ENCODE peak calls at places on chromosomes 5 and 9, in seven cellular contexts. P is sigmoid colon, X is HCT116, Z is prostate gland, D is H1, I is GM12891, R is stomach. B is an unnamed sample.
A peak's percentile ranks its signal among the peaks of the same experiment; 100 is the strongest.

GRCh38 chr5:178338750-178339144 is 106.1 kb upstream of the PHYKPL start:
- DNase-seq in P (no peak), X (no peak), Z (peak; percentile 58), D (no peak), I (no peak), R (no peak), B (no peak)

GRCh38 chr9:133991964-133992779 is at the start of gene VAV2:
- DNase-seq in P (peak; percentile 84), X (peak; percentile 29), Z (peak; percentile 46), D (no peak), I (no peak), R (peak; percentile 65), B (no peak)

GRCh38 chr9:17135578-17135904 is 701 bp downstream of the CNTLN start:
- DNase-seq in P (no peak), X (no peak), Z (peak; percentile 18), D (no peak), I (no peak), R (no peak), B (no peak)

GRCh38 chr5:41856644-41857491 is 13.4 kb downstream of the OXCT1 start:
- DNase-seq in P (no peak), X (peak; percentile 58), Z (peak; percentile 64), D (no peak), I (no peak), R (no peak), B (no peak)

GRCh38 chr9:31520301-31521085 is 864.0 kb upstream of the ACO1 start:
- DNase-seq in P (no peak), X (no peak), Z (no peak), D (no peak), I (no peak), R (no peak), B (no peak)

GRCh38 chr5:72472666-72473422 is 34.4 kb downstream of the ZNF366 start:
- DNase-seq in P (no peak), X (no peak), Z (no peak), D (no peak), I (no peak), R (no peak), B (no peak)

GRCh38 chr5:173035904-173036707 is 20.0 kb upstream of the CREBRF start:
- DNase-seq in P (no peak), X (no peak), Z (no peak), D (no peak), I (no peak), R (no peak), B (no peak)

GRCh38 chr5:72441861-72442540 is 65.2 kb downstream of the ZNF366 start:
- DNase-seq in P (no peak), X (peak; percentile 4), Z (no peak), D (no peak), I (no peak), R (no peak), B (no peak)

GRCh38 chr9:122032346-122032745 is 60.8 kb downstream of the TTLL11 start:
- DNase-seq in P (no peak), X (no peak), Z (no peak), D (no peak), I (no peak), R (no peak), B (no peak)

GRCh38 chr9:115034801-115035200 is 83.2 kb downstream of the TNC start:
- DNase-seq in P (no peak), X (no peak), Z (no peak), D (no peak), I (no peak), R (no peak), B (no peak)

GRCh38 chr9:114693248-114693895 is 11.4 kb upstream of the TEX48 start:
- DNase-seq in P (no peak), X (no peak), Z (no peak), D (no peak), I (no peak), R (no peak), B (no peak)

GRCh38 chr9:84822589-84823233 is 153.2 kb downstream of the NTRK2 start:
- DNase-seq in P (no peak), X (no peak), Z (no peak), D (no peak), I (no peak), R (no peak), B (peak; percentile 78)

GRCh38 chr5:157361865-157362465 is 96.0 kb downstream of the CYFIP2 start:
- DNase-seq in P (no peak), X (no peak), Z (no peak), D (no peak), I (no peak), R (no peak), B (no peak)

GRCh38 chr9:87533291-87533690 is 35.6 kb downstream of the DAPK1 start:
- DNase-seq in P (no peak), X (no peak), Z (no peak), D (no peak), I (no peak), R (no peak), B (peak; percentile 79)

GRCh38 chr9:87531370-87532295 is 34.0 kb downstream of the DAPK1 start:
- DNase-seq in P (no peak), X (no peak), Z (no peak), D (no peak), I (no peak), R (no peak), B (peak; percentile 72)

GRCh38 chr9:87534957-87535356 is 37.3 kb downstream of the DAPK1 start:
- DNase-seq in P (no peak), X (no peak), Z (no peak), D (no peak), I (no peak), R (no peak), B (no peak)

GRCh38 chr9:87537625-87538024 is 40.0 kb downstream of the DAPK1 start:
- DNase-seq in P (no peak), X (no peak), Z (no peak), D (no peak), I (no peak), R (no peak), B (peak; percentile 50)

DNA sequence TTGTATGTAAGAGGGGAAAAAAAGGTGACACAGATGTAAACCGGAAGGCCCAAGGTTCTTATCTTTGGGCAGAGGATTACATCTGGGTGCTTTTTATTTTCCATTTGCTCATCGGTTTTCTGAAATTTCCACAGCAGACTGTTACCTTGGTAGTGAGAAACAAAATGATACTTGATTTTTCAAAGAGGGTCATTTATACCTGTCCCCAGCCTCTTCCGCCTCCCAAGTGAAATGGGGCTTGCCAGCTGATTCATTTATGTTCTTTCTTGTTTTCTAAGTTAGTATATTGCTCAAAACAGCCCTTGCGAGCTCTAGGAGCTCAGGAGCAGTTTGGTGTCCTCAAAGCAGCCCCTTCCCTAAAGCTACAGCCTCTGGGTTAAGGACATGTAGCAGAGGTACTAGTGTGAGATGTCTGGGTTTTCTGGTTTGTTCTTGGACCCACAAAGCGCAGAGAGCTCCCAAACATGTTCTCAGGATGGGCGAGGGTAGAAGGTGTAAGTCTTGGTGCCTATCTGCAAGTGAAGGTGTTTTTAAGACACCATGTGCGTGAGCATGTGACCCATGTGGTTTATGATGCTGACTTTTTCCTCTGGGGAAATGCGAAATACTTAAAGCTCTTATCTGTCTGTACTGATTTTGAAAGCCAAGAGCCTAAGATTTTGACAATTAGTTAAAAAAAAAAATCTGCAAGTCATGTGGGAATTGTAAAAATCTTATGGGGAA is 38.3 kb downstream of the DAPK1 start:
- DNase-seq in P (no peak), X (no peak), Z (no peak), D (no peak), I (no peak), R (no peak), B (peak; percentile 88)
- TF ChIP-seq POLR2A in P (no peak), X (no peak), Z (no peak), D (no peak), I (peak; percentile 49), R (no peak), B (no peak)

GRCh38 chr9:135156525-135157510 is 69.3 kb downstream of the OLFM1 start:
- DNase-seq in P (no peak), X (peak; percentile 19), Z (peak; percentile 22), D (peak; percentile 61), I (no peak), R (peak; percentile 32), B (no peak)

GRCh38 chr9:135152608-135153337 is 65.3 kb downstream of the OLFM1 start:
- DNase-seq in P (no peak), X (peak; percentile 19), Z (no peak), D (peak; percentile 27), I (no peak), R (no peak), B (no peak)

GRCh38 chr9:135157856-135158571 is 70.5 kb downstream of the OLFM1 start:
- DNase-seq in P (no peak), X (no peak), Z (no peak), D (no peak), I (no peak), R (no peak), B (no peak)

GRCh38 chr9:135154050-135154570 is 66.6 kb downstream of the OLFM1 start:
- DNase-seq in P (no peak), X (no peak), Z (no peak), D (no peak), I (no peak), R (no peak), B (no peak)

DNA sequence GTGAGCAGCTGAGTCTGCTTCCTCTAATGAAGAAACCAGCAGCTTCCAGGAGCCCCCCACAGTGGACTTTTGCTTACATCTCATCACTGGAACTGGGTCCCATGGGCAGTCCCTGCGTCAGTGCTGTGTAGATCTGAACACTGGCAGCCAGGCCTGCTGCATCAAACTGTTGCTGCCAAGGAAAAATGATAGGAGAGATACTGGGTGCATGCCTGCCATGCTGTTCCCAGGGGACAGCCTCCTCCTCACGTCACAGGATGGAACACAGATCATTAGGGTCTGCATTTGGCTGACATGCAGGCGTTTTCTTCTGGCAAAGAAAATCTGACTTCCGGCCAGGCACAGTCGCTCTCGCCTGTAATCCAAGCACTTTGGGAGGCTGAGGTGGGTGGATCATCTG is 67.9 kb downstream of the OLFM1 start:
- DNase-seq in P (no peak), X (no peak), Z (no peak), D (no peak), I (no peak), R (no peak), B (no peak)
- TF ChIP-seq POLR2AphosphoS5 in P (no peak), X (no peak), Z (no peak), D (no peak), I (no peak), R (no peak), B (no peak)

GRCh38 chr9:124327488-124327887 is 69.7 kb downstream of the NEK6 start:
- DNase-seq in P (no peak), X (no peak), Z (no peak), D (no peak), I (no peak), R (no peak), B (no peak)
- TF ChIP-seq POLR2A in P (no peak), X (no peak), Z (no peak), D (no peak), I (no peak), R (no peak), B (no peak)

DNA sequence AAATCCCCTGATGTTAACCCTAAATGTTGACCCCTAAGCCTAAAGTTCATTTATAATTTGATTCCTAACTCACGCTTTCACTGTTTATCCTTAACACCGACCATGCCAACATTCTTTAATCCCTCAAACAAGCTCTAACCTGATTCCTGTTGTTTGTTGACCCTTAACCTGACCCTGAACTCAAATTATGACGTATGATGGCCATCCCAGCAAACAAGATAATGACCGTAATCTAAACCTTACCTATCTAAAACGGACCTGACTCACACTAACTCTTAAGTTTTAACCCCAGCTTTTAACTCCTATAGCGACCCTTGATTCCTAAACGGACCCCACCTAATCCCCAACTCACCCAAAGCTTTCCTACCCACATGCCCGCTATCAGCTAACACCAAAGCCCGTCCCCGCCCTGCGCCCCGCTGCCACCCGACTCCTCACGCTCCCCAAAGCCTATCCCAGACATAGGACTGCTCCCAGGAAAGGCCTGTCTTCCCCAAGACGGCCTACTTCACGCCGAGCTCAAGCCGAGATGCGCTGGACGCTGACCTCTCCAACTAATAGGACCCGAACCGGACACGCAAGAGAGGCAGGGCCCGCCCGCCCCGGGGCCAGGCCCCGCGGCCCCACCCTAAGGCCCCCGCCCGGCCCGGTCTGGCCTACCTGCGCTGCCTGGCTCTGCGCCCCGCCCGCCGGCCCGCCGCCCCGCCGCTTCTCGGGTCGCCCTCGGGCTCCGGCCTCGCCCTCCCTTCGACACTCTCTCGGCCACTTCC is 395 bp downstream of the TLN1 start:
- DNase-seq in P (no peak), X (no peak), Z (no peak), D (no peak), I (no peak), R (no peak), B (no peak)
- TF ChIP-seq POLR2AphosphoS5 in P (no peak), X (no peak), Z (no peak), D (no peak), I (no peak), R (no peak), B (no peak)